ENCODE peak calls at places on chromosomes 2 and 18, in five cellular contexts. P is GM12878, L is WTC11, K is HepG2, N is K562. T is an unnamed sample.

GRCh38 chr2:80392446-80392845 is 87.9 kb upstream of the LRRTM1 start:
- DNase-seq in P (no peak), L (no peak), K (no peak), N (no peak), T (no peak)

GRCh38 chr2:74005786-74006185 is 21.1 kb downstream of the TET3 start:
- DNase-seq in P (no peak), L (no peak), K (no peak), N (no peak), T (no peak)

GRCh38 chr18:40464032-40464431 is 1491.0 kb upstream of the PIK3C3 start:
- DNase-seq in P (no peak), L (no peak), K (no peak), N (no peak), T (no peak)

GRCh38 chr2:23691576-23691975 is 235.3 kb downstream of the ATAD2B start:
- DNase-seq in P (no peak), L (no peak), K (no peak), N (no peak), T (no peak)

GRCh38 chr2:28975671-28976070 is 5.4 kb upstream of the TOGARAM2 start:
- DNase-seq in P (no peak), L (no peak), K (no peak), N (no peak), T (no peak)

GRCh38 chr2:235570256-235570655 is 76.4 kb downstream of the AGAP1 start:
- DNase-seq in P (no peak), L (no peak), K (peak; percentile 28), N (no peak), T (no peak)

GRCh38 chr2:170076189-170076588 is 101.8 kb upstream of the MYO3B start:
- DNase-seq in P (no peak), L (no peak), K (no peak), N (no peak), T (no peak)

GRCh38 chr2:46073540-46074018 is 223.6 kb upstream of the EPAS1 start:
- DNase-seq in P (no peak), L (no peak), K (peak; percentile 39), N (no peak), T (peak; percentile 89)

GRCh38 chr2:12008425-12009061 is 262.1 kb downstream of the LPIN1 start:
- DNase-seq in P (peak; percentile 79), L (no peak), K (no peak), N (no peak), T (no peak)

GRCh38 chr2:210199186-210199765 is 26.0 kb downstream of the ACADL start:
- DNase-seq in P (no peak), L (no peak), K (peak; percentile 31), N (peak; percentile 15), T (no peak)

GRCh38 chr2:74017181-74017580 is 32.5 kb downstream of the TET3 start:
- DNase-seq in P (no peak), L (no peak), K (no peak), N (no peak), T (no peak)

GRCh38 chr2:189673661-189674373 is 653 bp upstream of the ANKAR start:
- DNase-seq in P (no peak), L (no peak), K (no peak), N (no peak), T (no peak)

GRCh38 chr2:120693121-120693520 is 42.5 kb upstream of the GLI2 start:
- DNase-seq in P (no peak), L (no peak), K (no peak), N (no peak), T (no peak)

GRCh38 chr2:114753145-114753544 is 310.7 kb downstream of the DPP10 start:
- DNase-seq in P (no peak), L (no peak), K (no peak), N (no peak), T (no peak)

GRCh38 chr2:227780981-227781630 is 32.5 kb upstream of the CCL20 start:
- DNase-seq in P (no peak), L (no peak), K (no peak), N (no peak), T (no peak)

GRCh38 chr2:197433770-197434438 is 924 bp downstream of the SF3B1 start:
- DNase-seq in P (no peak), L (no peak), K (no peak), N (no peak), T (no peak)
- TF ChIP-seq ESRRA in P (no peak), L (no peak), K (no peak), N (no peak), T (no peak)

GRCh38 chr18:35580748-35581534 is 599 bp upstream of the GALNT1 start:
- DNase-seq in P (no peak), L (peak; percentile 62), K (peak; percentile 23), N (peak; percentile 76), T (peak; percentile 51)
- TF ChIP-seq USF2 in P (no peak), L (peak; percentile 52), K (no peak), N (peak; percentile 33), T (no peak)

GRCh38 chr2:217124050-217124449 is 264.2 kb upstream of the TNP1 start:
- DNase-seq in P (no peak), L (no peak), K (no peak), N (no peak), T (no peak)

GRCh38 chr2:217125004-217125403 is 265.1 kb upstream of the TNP1 start:
- DNase-seq in P (no peak), L (no peak), K (no peak), N (no peak), T (no peak)

DNA sequence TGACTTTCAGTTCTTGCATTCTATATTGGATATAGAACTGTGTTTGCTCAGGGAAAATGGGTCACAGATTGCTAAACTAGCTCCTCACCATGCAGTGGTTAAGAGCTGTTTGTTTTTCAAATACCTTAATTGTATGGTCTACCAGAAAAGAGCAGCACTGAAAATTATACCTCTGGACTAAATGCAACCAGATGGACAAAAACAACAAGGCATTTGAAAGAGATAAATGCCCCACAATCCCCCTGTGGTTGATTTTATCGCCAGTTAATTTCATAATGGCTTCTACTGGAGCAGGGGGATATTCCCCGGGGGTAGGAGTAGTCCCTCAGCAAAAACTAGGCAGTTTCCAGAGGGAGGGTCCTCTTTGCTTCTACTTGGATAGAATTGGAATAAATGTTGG is 267.9 kb upstream of the TNP1 start:
- DNase-seq in P (no peak), L (no peak), K (no peak), N (no peak), T (no peak)
- TF ChIP-seq ESRRA in P (no peak), L (no peak), K (no peak), N (no peak), T (no peak)

DNA sequence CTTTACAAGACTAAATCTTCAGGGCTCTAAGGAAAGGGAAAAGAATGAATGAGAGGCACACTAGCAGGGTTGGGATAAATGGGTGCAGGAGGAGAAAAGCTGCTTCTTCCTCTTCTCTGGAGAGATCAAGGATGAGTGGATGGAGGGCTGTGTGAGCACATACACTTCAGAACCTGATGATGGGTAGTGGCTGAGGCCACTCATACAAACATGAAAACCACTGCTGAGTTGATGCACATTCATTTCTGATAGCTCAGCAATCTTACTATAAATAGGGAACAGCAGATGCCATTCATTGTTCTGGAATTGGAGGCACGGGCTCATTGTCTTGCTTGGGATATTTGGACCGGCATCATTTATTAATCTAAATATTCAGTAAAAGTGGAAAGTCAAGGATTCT is 152.4 kb upstream of the KCTD1 start:
- DNase-seq in P (no peak), L (no peak), K (no peak), N (no peak), T (no peak)
- TF ChIP-seq USF2 in P (no peak), L (no peak), K (no peak), N (no peak), T (no peak)

GRCh38 chr2:214019973-214020345 is 390.9 kb upstream of the VWC2L start:
- DNase-seq in P (no peak), L (no peak), K (no peak), N (no peak), T (no peak)

GRCh38 chr2:214014551-214015230 is 396.2 kb upstream of the VWC2L start:
- DNase-seq in P (no peak), L (no peak), K (no peak), N (no peak), T (no peak)

GRCh38 chr2:214019229-214019972 is 391.5 kb upstream of the VWC2L start:
- DNase-seq in P (no peak), L (no peak), K (no peak), N (no peak), T (peak; percentile 87)
- TF ChIP-seq ESRRA in P (no peak), L (no peak), K (no peak), N (no peak), T (no peak)

GRCh38 chr2:158502984-158503383 is 46.2 kb downstream of the PKP4 start:
- DNase-seq in P (no peak), L (no peak), K (peak; percentile 75), N (no peak), T (peak; percentile 18)
- TF ChIP-seq USF2 in P (no peak), L (no peak), K (no peak), N (no peak), T (no peak)

DNA sequence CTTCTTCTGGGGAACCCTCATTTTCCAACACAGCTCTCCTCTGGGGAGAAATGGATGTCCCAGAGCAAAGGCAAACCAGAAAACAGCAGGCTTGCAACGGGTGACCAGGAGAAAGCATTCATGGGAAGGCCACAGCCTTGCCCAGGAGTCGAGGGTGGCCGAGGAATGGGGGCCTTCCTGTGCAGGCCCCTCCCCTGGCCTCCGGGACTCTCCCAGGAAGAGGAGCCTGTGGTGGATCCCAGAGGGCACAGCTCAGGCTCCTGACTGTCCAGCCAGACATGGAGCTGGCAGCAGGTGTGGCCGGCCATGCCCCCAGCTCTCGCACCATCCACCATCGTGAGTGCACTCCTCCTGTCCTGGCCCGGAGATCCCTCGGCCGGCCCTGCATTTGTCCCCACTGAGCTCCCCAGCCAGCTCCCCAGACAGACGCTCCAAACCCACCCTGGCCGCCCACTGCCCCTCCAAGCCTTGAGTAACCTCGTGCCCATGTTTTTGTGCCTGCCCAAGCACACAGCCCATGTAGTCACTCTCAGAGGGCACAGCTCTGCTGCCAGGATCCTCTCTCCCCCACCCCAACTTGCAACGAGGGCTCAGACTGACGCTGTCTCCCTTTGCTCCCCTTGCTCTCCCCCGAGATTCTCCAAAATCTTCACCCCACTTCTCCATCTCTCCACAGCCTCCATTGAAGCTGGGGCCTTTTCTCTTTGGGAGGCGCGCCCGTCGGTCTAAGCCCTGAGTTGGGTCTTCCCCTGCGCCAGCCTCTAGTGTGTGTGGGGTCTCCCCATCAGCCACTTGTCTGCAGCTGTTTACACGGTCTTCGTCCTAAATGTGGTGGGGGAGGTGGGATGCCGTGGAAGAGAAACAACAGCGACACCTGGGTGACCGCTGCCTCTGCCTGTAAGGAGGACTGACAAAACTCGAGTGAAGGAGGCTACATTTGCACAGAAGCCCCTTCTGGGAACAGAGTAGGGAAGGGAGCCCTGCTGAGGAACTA is 9.8 kb downstream of the PRLH start:
- DNase-seq in P (no peak), L (no peak), K (no peak), N (no peak), T (no peak)
- TF ChIP-seq ESRRA in P (no peak), L (no peak), K (no peak), N (no peak), T (no peak)

GRCh38 chr2:208266641-208267335 is 733 bp downstream of the PIKFYVE start:
- DNase-seq in P (no peak), L (no peak), K (no peak), N (no peak), T (no peak)
- TF ChIP-seq USF2 in P (no peak), L (no peak), K (no peak), N (no peak), T (no peak)

T was measured in A549.